ENCODE peak calls at places on chromosomes 5 and 9, in four cellular contexts. R is nephron progenitor cell, D is spleen, Z is NCI-H345. K is an unnamed sample.

GRCh38 chr9:20357207-20357503 is 265.1 kb downstream of the MLLT3 start:
- DNase-seq in R (no peak), D (no peak), Z (no peak), K (no peak)

GRCh38 chr9:34685591-34685990 is 5.5 kb downstream of the CCL19 start:
- DNase-seq in Z (no peak), D (no peak), R (no peak), K (no peak)

GRCh38 chr5:172010278-172010677 is 3.8 kb upstream of the FBXW11 start:
- DNase-seq in Z (peak), R (no peak), D (no peak), K (no peak)

GRCh38 chr9:83623634-83623991 is 670 bp downstream of the IDNK start:
- DNase-seq in Z (no peak), D (no peak), R (no peak), K (no peak)

GRCh38 chr9:114902773-114903589 is 27.4 kb downstream of the TNFSF8 start:
- DNase-seq in Z (no peak), R (no peak), D (no peak), K (no peak)

GRCh38 chr9:127065592-127065991 is 56.8 kb downstream of the ANGPTL2 start:
- DNase-seq in R (no peak), Z (no peak), D (no peak), K (no peak)

GRCh38 chr5:21121213-21121612 is 1133.2 kb upstream of the CDH18 start:
- DNase-seq in R (no peak), D (no peak), Z (no peak), K (no peak)

GRCh38 chr5:130168211-130168610 is 263.9 kb downstream of the CHSY3 start:
- DNase-seq in D (no peak), R (no peak), Z (no peak), K (no peak)

GRCh38 chr5:172407241-172407691 is 47.1 kb downstream of the SH3PXD2B start:
- DNase-seq in Z (no peak), D (no peak), R (no peak), K (no peak)

GRCh38 chr9:98806394-98807069 is 938 bp upstream of the GALNT12 start:
- DNase-seq in D (no peak), Z (no peak), R (no peak), K (no peak)

GRCh38 chr9:88824711-88825110 is 166.6 kb upstream of the S1PR3 start:
- DNase-seq in R (no peak), D (no peak), Z (no peak), K (no peak)

GRCh38 chr5:162484095-162484494 is 416.5 kb downstream of the GABRG2 start:
- DNase-seq in D (no peak), R (no peak), Z (no peak), K (no peak)

GRCh38 chr9:112711050-112711689 is 6.7 kb downstream of the INIP start:
- DNase-seq in D (no peak), Z (no peak), R (no peak), K (no peak)

GRCh38 chr5:122137702-122138101 is 8.4 kb downstream of the ZNF474 start:
- DNase-seq in R (no peak), Z (no peak), D (no peak), K (no peak)

GRCh38 chr5:96017951-96018350 is 56.3 kb upstream of the ELL2 start:
- DNase-seq in Z (no peak), R (no peak), D (no peak), K (no peak)

GRCh38 chr9:89825648-89826047 is 220.8 kb downstream of the GADD45G start:
- DNase-seq in D (no peak), Z (no peak), R (no peak), K (no peak)

GRCh38 chr9:109906766-109907382 is 126.9 kb downstream of the PALM2AKAP2 start:
- DNase-seq in D (no peak), Z (no peak), R (no peak), K (no peak)

GRCh38 chr9:126965541-126966428 is 51.2 kb downstream of the RALGPS1 start:
- DNase-seq in D (no peak), Z (peak), R (peak), K (no peak)

GRCh38 chr5:78113689-78114088 is 180.8 kb downstream of the AP3B1 start:
- DNase-seq in D (no peak), Z (no peak), R (no peak), K (no peak)

GRCh38 chr5:120841830-120842229 is 377.7 kb downstream of the PRR16 start:
- DNase-seq in D (no peak), Z (no peak), R (no peak), K (no peak)

GRCh38 chr5:150361301-150361700 is 3.8 kb downstream of the TCOF1 start:
- DNase-seq in Z (no peak), D (no peak), R (no peak), K (no peak)

GRCh38 chr9:4992872-4993271 is 7.8 kb downstream of the JAK2 start:
- DNase-seq in D (no peak), R (no peak), Z (no peak), K (no peak)

GRCh38 chr5:132238901-132239500 is 11.3 kb upstream of the P4HA2 start:
- DNase-seq in D (peak), Z (no peak), R (no peak), K (no peak)

GRCh38 chr5:39716532-39716971 is 291.8 kb upstream of the DAB2 start:
- DNase-seq in D (no peak), Z (no peak), R (peak), K (peak)

GRCh38 chr5:16901038-16901644 is 34.9 kb downstream of the MYO10 start:
- DNase-seq in D (no peak), R (no peak), Z (no peak), K (no peak)

GRCh38 chr5:42005561-42006153 is 80.6 kb downstream of the FBXO4 start:
- DNase-seq in R (no peak), D (no peak), Z (no peak), K (no peak)

GRCh38 chr5:82911902-82912301 is 165.3 kb downstream of the TMEM167A start:
- DNase-seq in D (no peak), R (no peak), Z (no peak), K (no peak)

GRCh38 chr5:150607991-150608390 is 32.5 kb upstream of the SYNPO start:
- DNase-seq in D (no peak), R (no peak), Z (no peak), K (no peak)

GRCh38 chr9:78089111-78089510 is 57.5 kb upstream of the GNAQ start:
- DNase-seq in D (no peak), Z (no peak), R (no peak), K (no peak)

GRCh38 chr9:82354260-82354659 is 365.7 kb downstream of the SPATA31D1 start:
- DNase-seq in R (no peak), D (no peak), Z (no peak), K (no peak)

GRCh38 chr5:33800221-33800950 is 91.4 kb downstream of the ADAMTS12 start:
- DNase-seq in Z (no peak), R (no peak), D (no peak), K (no peak)

GRCh38 chr5:156473271-156473935 is 146.4 kb downstream of the SGCD start:
- DNase-seq in R (no peak), D (no peak), Z (no peak), K (no peak)

GRCh38 chr9:97903168-97903567 is 19.1 kb downstream of the TRMO start:
- DNase-seq in Z (no peak), D (no peak), R (no peak), K (no peak)

GRCh38 chr5:176647870-176648466 is 684 bp downstream of the TSPAN17 start:
- DNase-seq in D (peak), Z (peak), R (peak), K (no peak)

GRCh38 chr5:34452170-34452828 is 203.8 kb upstream of the RAI14 start:
- DNase-seq in Z (peak), D (no peak), R (no peak), K (no peak)

GRCh38 chr5:97078958-97079357 is 63.5 kb downstream of the LIX1 start:
- DNase-seq in D (no peak), R (no peak), Z (no peak), K (no peak)

GRCh38 chr9:124818431-124819281 is 34.6 kb upstream of the WDR38 start:
- DNase-seq in Z (no peak), R (no peak), D (peak), K (no peak)

GRCh38 chr9:126609191-126609590 is 4.5 kb upstream of the LMX1B start:
- DNase-seq in R (no peak), Z (no peak), D (no peak), K (no peak)

K was measured in stimulated activated CD8-positive, alpha-beta memory T cell treated with anti-CD3 and anti-CD28 coated beads, Interleukin-7, amount 100 ng/mL, for 24 hours.